ENCODE peak calls at places on chromosome 22, in six cellular contexts. L, C, U, K, J and D are unnamed samples.

GRCh38 chr22:21965762-21966288 is 13.2 kb upstream of the PPM1F start:
- DNase-seq in U (no peak), L (no peak), J (no peak), K (no peak), C (no peak), D (no peak)

GRCh38 chr22:40694409-40694808 is 15.1 kb downstream of the MCHR1 start:
- DNase-seq in J (no peak), C (no peak), L (no peak), K (no peak), U (no peak), D (no peak)

GRCh38 chr22:30925667-30926066 is 42.9 kb downstream of the MORC2 start:
- DNase-seq in J (no peak), K (no peak), L (no peak), U (no peak), C (no peak), D (no peak)

GRCh38 chr22:37681001-37681424 is 5.1 kb upstream of the NOL12 start:
- DNase-seq in L (no peak), K (no peak), J (no peak), C (no peak), U (peak; percentile 61), D (peak; percentile 73)

GRCh38 chr22:35733742-35734516 is 16.3 kb downstream of the APOL5 start:
- DNase-seq in J (no peak), C (no peak), K (no peak), L (peak; percentile 47), U (no peak), D (no peak)

GRCh38 chr22:26550498-26551033 is 38.3 kb upstream of the TFIP11 start:
- DNase-seq in U (peak; percentile 95), C (no peak), K (no peak), J (no peak), L (peak; percentile 67), D (peak; percentile 99)

GRCh38 chr22:30459206-30460052 is 12.4 kb downstream of the SEC14L3 start:
- DNase-seq in L (no peak), U (peak; percentile 25), C (peak; percentile 41), J (no peak), K (no peak), D (no peak)

GRCh38 chr22:42324991-42325710 is 54.7 kb upstream of the TCF20 start:
- DNase-seq in U (no peak), C (no peak), J (no peak), K (peak; percentile 23), L (no peak), D (no peak)

GRCh38 chr22:46803031-46803880 is 40.8 kb downstream of the TBC1D22A start:
- DNase-seq in L (peak; percentile 37), U (peak; percentile 5), J (peak; percentile 30), K (no peak), C (peak; percentile 73), D (peak; percentile 25)

GRCh38 chr22:16960884-16961249 is 47.2 kb downstream of the GAB4 start:
- DNase-seq in J (no peak), L (no peak), C (no peak), K (no peak), U (no peak), D (no peak)

GRCh38 chr22:25453557-25453956 is 110.9 kb upstream of the GRK3 start:
- DNase-seq in K (no peak), C (no peak), L (no peak), U (no peak), J (no peak), D (no peak)

GRCh38 chr22:44182591-44183588 is 2.2 kb downstream of the PARVG start:
- DNase-seq in C (peak; percentile 66), U (no peak), J (no peak), K (no peak), L (peak; percentile 34), D (no peak)

GRCh38 chr22:50310949-50311444 is 3.6 kb upstream of the PLXNB2 start:
- DNase-seq in J (no peak), U (no peak), L (no peak), C (no peak), K (no peak), D (no peak)

GRCh38 chr22:25202290-25202921 is 2.7 kb downstream of the CRYBB3 start:
- DNase-seq in L (peak; percentile 40), U (peak; percentile 53), J (peak; percentile 72), K (peak; percentile 0), C (peak; percentile 63), D (peak; percentile 52)

GRCh38 chr22:29641052-29641780 is 37.8 kb downstream of the NF2 start:
- DNase-seq in K (no peak), L (no peak), J (no peak), C (no peak), U (no peak), D (peak; percentile 29)